ENCODE peak calls at places on chromosomes 4 and X, in five cellular contexts. P is Caki2; X is fibroblast of lung; H is stromal cell of bone marrow; Q is CD8-positive, alpha-beta memory T cell. E is an unnamed sample.

GRCh38 chr4:3513807-3514206 is 18.4 kb downstream of the LRPAP1 start:
- DNase-seq in P (no peak), X (no peak), H (no peak), Q (no peak), E (no peak)

GRCh38 chr4:177079327-177079726 is 230.3 kb upstream of the NEIL3 start:
- DNase-seq in P (no peak), X (no peak), H (no peak), Q (no peak), E (no peak)

GRCh38 chr4:51835854-51836253 is 7.1 kb upstream of the DCUN1D4 start:
- DNase-seq in P (no peak), X (no peak), H (no peak), Q (no peak), E (no peak)

GRCh38 chrX:154603438-154604430 is 15.3 kb downstream of the CTAG1B start:
- DNase-seq in P (peak), X (peak), H (peak), Q (no peak), E (no peak)

GRCh38 chrX:44157858-44158257 is 184.7 kb upstream of the NDP start:
- DNase-seq in P (no peak), X (peak), H (peak), Q (no peak), E (no peak)

GRCh38 chr4:111984169-111984873 is 160.9 kb upstream of the FAM241A start:
- DNase-seq in P (no peak), X (no peak), H (no peak), Q (no peak), E (no peak)

GRCh38 chrX:49291615-49292337 is 11.7 kb upstream of the GAGE10 start:
- DNase-seq in P (no peak), X (peak), H (no peak), Q (peak), E (peak)

GRCh38 chrX:11953615-11954014 is 184.7 kb upstream of the FRMPD4 start:
- DNase-seq in P (peak), X (peak), H (peak), Q (no peak), E (no peak)

GRCh38 chrX:112867570-112867969 is 26.9 kb upstream of the AMOT start:
- DNase-seq in P (no peak), X (no peak), H (no peak), Q (no peak), E (no peak)

GRCh38 chr4:31620476-31620875 is 900.3 kb downstream of the PCDH7 start:
- DNase-seq in P (no peak), X (peak), H (no peak), Q (no peak), E (no peak)

GRCh38 chr4:187276786-187277408 is 553.2 kb upstream of the FAT1 start:
- DNase-seq in P (no peak), X (peak), H (peak), Q (no peak), E (no peak)

GRCh38 chr4:142683997-142684396 is 162.1 kb downstream of the INPP4B start:
- DNase-seq in P (no peak), X (peak), H (no peak), Q (no peak), E (no peak)

GRCh38 chrX:121208563-121208962 is 161.2 kb downstream of the GLUD2 start:
- DNase-seq in P (no peak), X (no peak), H (no peak), Q (no peak), E (no peak)

GRCh38 chr4:173301518-173302201 is 32.5 kb downstream of the HMGB2 start:
- DNase-seq in P (peak), X (peak), H (peak), Q (no peak), E (no peak)

GRCh38 chrX:21166302-21166982 is 207.8 kb upstream of the CNKSR2 start:
- DNase-seq in P (peak), X (peak), H (peak), Q (no peak), E (no peak)

GRCh38 chr4:63937961-63938360 is 471.3 kb downstream of the TECRL start:
- DNase-seq in P (no peak), X (peak), H (no peak), Q (no peak), E (no peak)

GRCh38 chrX:120604359-120604782 is 470 bp downstream of the MCTS1 start:
- DNase-seq in P (peak), X (peak), H (peak), Q (peak), E (peak)

GRCh38 chrX:45758319-45758718 is 557.6 kb upstream of the DIPK2B start:
- DNase-seq in P (no peak), X (peak), H (peak), Q (peak), E (no peak)

GRCh38 chrX:36898301-36898700 is 109.9 kb upstream of the FAM47C start:
- DNase-seq in P (no peak), X (peak), H (no peak), Q (no peak), E (no peak)

GRCh38 chr4:127379499-127379898 is 253.3 kb upstream of the INTU start:
- DNase-seq in P (no peak), X (no peak), H (no peak), Q (no peak), E (no peak)

GRCh38 chr4:101596786-101597185 is 193.7 kb upstream of the BANK1 start:
- DNase-seq in P (no peak), X (no peak), H (no peak), Q (no peak), E (no peak)

GRCh38 chr4:176548571-176548970 is 228.8 kb downstream of the SPCS3 start:
- DNase-seq in P (peak), X (peak), H (peak), Q (no peak), E (no peak)

GRCh38 chr4:143026459-143027170 is 158.1 kb upstream of the USP38 start:
- DNase-seq in P (no peak), X (peak), H (no peak), Q (no peak), E (no peak)

GRCh38 chr4:92215471-92215870 is 88.3 kb upstream of the GRID2 start:
- DNase-seq in P (no peak), X (no peak), H (no peak), Q (no peak), E (no peak)

GRCh38 chrX:79365591-79365990 is 1.5 kb downstream of the ITM2A start:
- DNase-seq in P (no peak), X (no peak), H (no peak), Q (no peak), E (no peak)

GRCh38 chr4:147633643-147634042 is 16.4 kb downstream of the TMEM184C start:
- DNase-seq in P (no peak), X (no peak), H (no peak), Q (no peak), E (no peak)

GRCh38 chrX:79270401-79270800 is 96.7 kb downstream of the ITM2A start:
- DNase-seq in P (no peak), X (no peak), H (no peak), Q (peak), E (peak)

GRCh38 chrX:10471426-10471825 is 149.0 kb downstream of the MID1 start:
- DNase-seq in P (no peak), X (no peak), H (no peak), Q (no peak), E (no peak)

GRCh38 chr4:19213388-19213787 is 1038.3 kb upstream of the SLIT2 start:
- DNase-seq in P (peak), X (peak), H (peak), Q (no peak), E (no peak)

GRCh38 chr4:155659168-155659567 is 7.5 kb upstream of the GUCY1A1 start:
- DNase-seq in P (no peak), X (no peak), H (no peak), Q (no peak), E (no peak)

GRCh38 chr4:140719022-140719421 is 37.2 kb downstream of the TBC1D9 start:
- DNase-seq in P (no peak), X (peak), H (peak), Q (no peak), E (no peak)

GRCh38 chrX:41881166-41881565 is 42.2 kb downstream of the CASK start:
- DNase-seq in P (no peak), X (no peak), H (no peak), Q (no peak), E (no peak)